ENCODE peak calls at places on chromosomes 13 and 19, in eight cellular contexts. B is Right ventricle myocardium superior; U is mammary epithelial cell; M is stimulated activated naive CD4-positive, alpha-beta T cell; I is fibroblast of villous mesenchyme; Q is cardiac muscle cell; A is AG08396; V is T-helper 1 cell. Z is an unnamed sample.

GRCh38 chr13:21008026-21008425 is 53.4 kb downstream of the LATS2 start:
- DNase-seq in Q (no peak), V (no peak), M (no peak), A (no peak), B (no peak), I (no peak), U (no peak), Z (no peak)

GRCh38 chr19:1221904-1222255 is 15.9 kb downstream of the CBARP start:
- DNase-seq in M (no peak), B (no peak), V (no peak), A (no peak), I (no peak), U (no peak), Q (no peak), Z (no peak)

GRCh38 chr13:104987621-104988020 is 1547.8 kb downstream of the EFNB2 start:
- DNase-seq in U (no peak), Q (no peak), V (no peak), A (no peak), M (no peak), I (no peak), B (no peak), Z (no peak)

GRCh38 chr13:113207890-113208423 is 512 bp downstream of the PCID2 start:
- DNase-seq in M (no peak), U (peak), B (peak), V (no peak), A (peak), Q (peak), I (peak), Z (no peak)

GRCh38 chr13:36395280-36395679 is 37.0 kb upstream of the CCNA1 start:
- DNase-seq in M (no peak), I (peak), B (no peak), U (peak), A (peak), Q (no peak), V (no peak), Z (peak)

GRCh38 chr19:15869109-15869555 is 28.7 kb downstream of the CYP4F2 start:
- DNase-seq in M (peak), B (no peak), A (peak), Q (no peak), U (peak), V (peak), I (peak), Z (peak)

GRCh38 chr19:9913237-9914000 is 22.9 kb downstream of the OLFM2 start:
- DNase-seq in U (no peak), Q (peak), B (no peak), I (peak), V (peak), M (no peak), A (peak), Z (peak)

GRCh38 chr13:51601601-51602348 is 17.5 kb downstream of the WDFY2 start:
- DNase-seq in B (no peak), V (no peak), U (no peak), M (no peak), I (no peak), Q (no peak), A (no peak), Z (no peak)

GRCh38 chr19:54616057-54616456 is 14.2 kb upstream of the LILRB1 start:
- DNase-seq in U (no peak), A (no peak), Q (no peak), I (no peak), M (no peak), V (no peak), B (no peak), Z (no peak)

GRCh38 chr19:53254451-53255341 is at the start of gene ZNF677:
- DNase-seq in I (peak), Q (peak), A (peak), B (peak), U (peak), M (peak), V (peak), Z (peak)

GRCh38 chr13:46119883-46120614 is 15.2 kb upstream of the CPB2 start:
- DNase-seq in M (no peak), I (peak), Q (no peak), A (no peak), B (no peak), U (peak), V (no peak), Z (peak)

Z was measured in HTR-8/SVneo.